ENCODE peak calls at places on chromosomes 4 and X, in nine cellular contexts. X, R, L, Z, S, Q, Y, G and B are unnamed samples.

GRCh38 chrX:51459125-51459524 is 37.3 kb downstream of the NUDT11 start:
- DNase-seq in Z (no peak), X (no peak), Q (peak; percentile 6), L (no peak), S (no peak), G (peak; percentile 10), R (peak; percentile 19), Y (peak; percentile 8), B (no peak)

GRCh38 chrX:11446951-11447350 is 153.7 kb downstream of the AMELX start:
- DNase-seq in Y (no peak), L (no peak), G (no peak), Z (no peak), S (no peak), X (no peak), R (no peak), Q (no peak), B (no peak)

GRCh38 chr4:3572363-3572762 is 40.1 kb upstream of the LRPAP1 start:
- DNase-seq in R (no peak), Y (no peak), L (no peak), Z (no peak), Q (no peak), X (no peak), S (no peak), G (no peak), B (no peak)

GRCh38 chr4:138223191-138223910 is 18.8 kb downstream of the SLC7A11 start:
- DNase-seq in Y (no peak), Z (no peak), X (no peak), L (no peak), G (no peak), Q (no peak), S (no peak), R (no peak), B (no peak)

GRCh38 chr4:110638347-110638746 is 15.5 kb upstream of the PITX2 start:
- DNase-seq in S (no peak), Q (no peak), R (no peak), Z (no peak), L (no peak), X (no peak), Y (no peak), G (no peak), B (no peak)

GRCh38 chr4:22417408-22417807 is 98.5 kb downstream of the ADGRA3 start:
- DNase-seq in S (no peak), Q (peak; percentile 31), L (no peak), Z (no peak), G (no peak), R (no peak), Y (no peak), X (no peak), B (no peak)

GRCh38 chr4:88860594-88860993 is 163.0 kb upstream of the NAP1L5 start:
- DNase-seq in R (no peak), Y (no peak), S (no peak), G (no peak), Z (no peak), Q (no peak), X (no peak), L (no peak), B (no peak)

GRCh38 chr4:7160439-7160838 is 31.9 kb upstream of the SORCS2 start:
- DNase-seq in G (no peak), X (no peak), Y (no peak), Q (no peak), R (no peak), Z (no peak), L (no peak), S (no peak), B (no peak)

GRCh38 chr4:158015241-158015640 is 157.6 kb downstream of the GASK1B start:
- DNase-seq in Y (no peak), X (no peak), S (no peak), G (no peak), L (no peak), Q (peak; percentile 69), Z (no peak), R (no peak), B (no peak)

GRCh38 chr4:82618321-82618720 is 56.5 kb upstream of the TMEM150C start:
- DNase-seq in Q (peak; percentile 67), L (no peak), Y (no peak), G (no peak), S (no peak), Z (no peak), R (no peak), X (no peak), B (no peak)

GRCh38 chr4:7637971-7638370 is 203.2 kb upstream of the PSAPL1 start:
- DNase-seq in X (no peak), Y (no peak), R (no peak), Q (no peak), G (no peak), S (no peak), L (no peak), Z (no peak), B (no peak)

GRCh38 chr4:19381068-19381467 is 870.6 kb upstream of the SLIT2 start:
- DNase-seq in G (no peak), S (no peak), L (peak; percentile 21), R (no peak), X (no peak), Y (no peak), Q (peak; percentile 67), Z (no peak), B (no peak)

GRCh38 chr4:137608085-137608484 is 75.8 kb upstream of the PCDH18 start:
- DNase-seq in X (no peak), R (peak; percentile 8), L (no peak), S (no peak), G (no peak), Z (no peak), Y (no peak), Q (no peak), B (no peak)

GRCh38 chrX:55006827-55007621 is 6.9 kb downstream of the APEX2 start:
- DNase-seq in Z (no peak), Y (no peak), G (no peak), L (no peak), Q (no peak), X (no peak), R (peak; percentile 9), S (no peak), B (no peak)

GRCh38 chr4:40927108-40927507 is 177.4 kb downstream of the NSUN7 start:
- DNase-seq in Z (no peak), R (no peak), G (no peak), Q (no peak), Y (no peak), L (no peak), X (no peak), S (no peak), B (no peak)

GRCh38 chr4:172095161-172095560 is 282.0 kb downstream of the GALNTL6 start:
- DNase-seq in L (no peak), G (no peak), S (no peak), Z (no peak), Y (no peak), X (no peak), Q (no peak), R (no peak), B (no peak)

GRCh38 chr4:2932951-2933565 is 30.1 kb downstream of the NOP14 start:
- DNase-seq in S (no peak), Q (no peak), Y (peak; percentile 38), G (no peak), Z (no peak), L (no peak), R (no peak), X (no peak), B (peak; percentile 22)